ENCODE peak calls at places on chromosomes 3 and 15, in seven cellular contexts. One of them, this sample, is unnamed.

GRCh38 chr3:114659109-114660081 is 365.6 kb downstream of the TIGIT start:
- DNase-seq in uterus: no peak
- DNase-seq in suprapubic skin: no peak
- DNase-seq in ovary: no peak
- DNase-seq in body of pancreas: no peak
- DNase-seq in HCT116: no peak
- DNase-seq in transverse colon: no peak
- DNase-seq in this sample: no peak

GRCh38 chr3:45795882-45796765 is at the start of gene SLC6A20:
- DNase-seq in uterus: no peak
- DNase-seq in suprapubic skin: no peak
- DNase-seq in ovary: no peak
- DNase-seq in body of pancreas: peak; percentile 38
- DNase-seq in HCT116: no peak
- DNase-seq in transverse colon: peak; percentile 58
- DNase-seq in this sample: no peak

GRCh38 chr15:29692527-29692926 is 129.7 kb downstream of the TJP1 start:
- DNase-seq in uterus: no peak
- DNase-seq in suprapubic skin: no peak
- DNase-seq in ovary: no peak
- DNase-seq in body of pancreas: no peak
- DNase-seq in HCT116: no peak
- DNase-seq in transverse colon: no peak
- DNase-seq in this sample: no peak

GRCh38 chr3:120418866-120419490 is 31.8 kb downstream of the FSTL1 start:
- DNase-seq in uterus: no peak
- DNase-seq in suprapubic skin: no peak
- DNase-seq in ovary: no peak
- DNase-seq in body of pancreas: peak; percentile 61
- DNase-seq in HCT116: peak; percentile 36
- DNase-seq in transverse colon: peak; percentile 63
- DNase-seq in this sample: no peak

GRCh38 chr3:68893600-68894239 is 38.6 kb downstream of the TAFA4 start:
- DNase-seq in uterus: no peak
- DNase-seq in suprapubic skin: no peak
- DNase-seq in ovary: no peak
- DNase-seq in body of pancreas: no peak
- DNase-seq in HCT116: no peak
- DNase-seq in transverse colon: no peak
- DNase-seq in this sample: no peak

GRCh38 chr3:18870642-18871041 is 277.7 kb upstream of the KCNH8 start:
- DNase-seq in uterus: no peak
- DNase-seq in suprapubic skin: no peak
- DNase-seq in ovary: no peak
- DNase-seq in body of pancreas: no peak
- DNase-seq in HCT116: no peak
- DNase-seq in transverse colon: no peak
- DNase-seq in this sample: no peak

GRCh38 chr3:126034481-126035361 is 49.2 kb downstream of the SLC41A3 start:
- DNase-seq in uterus: no peak
- DNase-seq in suprapubic skin: peak; percentile 18
- DNase-seq in ovary: no peak
- DNase-seq in body of pancreas: no peak
- DNase-seq in HCT116: no peak
- DNase-seq in transverse colon: no peak
- DNase-seq in this sample: peak; percentile 32

GRCh38 chr15:83850846-83851245 is 196.9 kb downstream of the ADAMTSL3 start:
- DNase-seq in uterus: no peak
- DNase-seq in suprapubic skin: no peak
- DNase-seq in ovary: no peak
- DNase-seq in body of pancreas: no peak
- DNase-seq in HCT116: no peak
- DNase-seq in transverse colon: no peak
- DNase-seq in this sample: no peak

GRCh38 chr3:8733332-8734094 is at the start of gene CAV3:
- DNase-seq in uterus: no peak
- DNase-seq in suprapubic skin: peak; percentile 77
- DNase-seq in ovary: no peak
- DNase-seq in body of pancreas: no peak
- DNase-seq in HCT116: no peak
- DNase-seq in transverse colon: no peak
- DNase-seq in this sample: no peak

GRCh38 chr3:182400838-182401237 is 392.5 kb upstream of the ATP11B start:
- DNase-seq in uterus: no peak
- DNase-seq in suprapubic skin: no peak
- DNase-seq in ovary: no peak
- DNase-seq in body of pancreas: no peak
- DNase-seq in HCT116: no peak
- DNase-seq in transverse colon: no peak
- DNase-seq in this sample: no peak

GRCh38 chr3:22988566-22988965 is 214.6 kb upstream of the UBE2E2 start:
- DNase-seq in uterus: no peak
- DNase-seq in suprapubic skin: no peak
- DNase-seq in ovary: no peak
- DNase-seq in body of pancreas: no peak
- DNase-seq in HCT116: no peak
- DNase-seq in transverse colon: no peak
- DNase-seq in this sample: no peak

DNA sequence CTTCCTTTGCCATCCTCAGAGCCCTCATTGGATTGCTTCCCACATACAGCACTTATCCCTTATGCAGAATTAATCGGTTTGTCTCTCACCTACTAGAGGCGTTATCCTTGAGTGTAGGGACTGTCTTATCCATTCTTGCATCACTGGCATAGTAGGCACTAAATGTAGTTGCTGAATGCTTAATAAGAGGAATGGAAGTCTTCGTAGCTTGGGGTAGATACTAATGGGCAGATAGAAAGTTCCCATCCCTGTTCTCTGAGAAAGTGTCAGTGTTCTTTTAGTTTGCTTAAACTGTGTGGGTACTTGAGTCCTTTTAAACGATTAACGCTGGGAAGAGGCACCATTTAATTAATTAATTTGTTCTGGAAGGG is 1.4 kb upstream of the MBNL1 start:
- DNase-seq in uterus: no peak
- DNase-seq in suprapubic skin: no peak
- DNase-seq in ovary: no peak
- DNase-seq in body of pancreas: no peak
- DNase-seq in HCT116: no peak
- DNase-seq in transverse colon: no peak
- DNase-seq in this sample: no peak
- H3K4me3 ChIP-seq in uterus: peak overlapping the region; percentile 84
- H3K4me3 ChIP-seq in suprapubic skin: peak overlapping the region; percentile 98
- H3K4me3 ChIP-seq in ovary: peak overlapping the region; percentile 84
- H3K4me3 ChIP-seq in body of pancreas: no peak overlapping the region
- H3K4me3 ChIP-seq in HCT116: peak overlapping the region; percentile 88
- H3K4me3 ChIP-seq in transverse colon: peak overlapping the region; percentile 92
- H3K4me3 ChIP-seq in this sample: peak overlapping the region; percentile 80

DNA sequence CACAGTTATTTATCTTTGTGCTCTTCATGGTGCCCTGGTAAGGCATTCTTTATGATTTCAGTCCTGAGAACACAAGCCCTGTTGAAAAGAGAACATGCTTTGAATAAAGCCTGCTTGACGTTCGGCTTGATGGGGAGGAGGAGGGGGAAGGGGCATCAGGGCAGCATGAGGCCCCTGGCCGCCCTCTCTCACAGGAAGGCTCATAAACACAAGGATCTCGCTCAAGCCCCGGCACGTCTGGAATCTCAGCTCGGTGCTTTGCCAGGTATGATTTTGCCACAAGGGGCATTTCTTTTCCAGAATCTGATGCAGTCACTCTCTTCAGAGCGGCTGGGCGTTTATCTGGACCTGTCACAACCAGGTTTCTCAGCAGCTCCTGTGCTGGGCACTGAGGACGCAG is 129.4 kb downstream of the DNAJB8 start:
- DNase-seq in uterus: no peak
- DNase-seq in suprapubic skin: no peak
- DNase-seq in ovary: no peak
- DNase-seq in body of pancreas: no peak
- DNase-seq in HCT116: no peak
- DNase-seq in transverse colon: no peak
- DNase-seq in this sample: peak; percentile 48
- TF ChIP-seq POLR2A in uterus: no peak
- TF ChIP-seq POLR2A in suprapubic skin: no peak
- TF ChIP-seq POLR2A in ovary: no peak
- TF ChIP-seq POLR2A in body of pancreas: no peak
- TF ChIP-seq POLR2A in HCT116: no peak
- TF ChIP-seq POLR2A in transverse colon: no peak
- TF ChIP-seq POLR2A in this sample: no peak

DNA sequence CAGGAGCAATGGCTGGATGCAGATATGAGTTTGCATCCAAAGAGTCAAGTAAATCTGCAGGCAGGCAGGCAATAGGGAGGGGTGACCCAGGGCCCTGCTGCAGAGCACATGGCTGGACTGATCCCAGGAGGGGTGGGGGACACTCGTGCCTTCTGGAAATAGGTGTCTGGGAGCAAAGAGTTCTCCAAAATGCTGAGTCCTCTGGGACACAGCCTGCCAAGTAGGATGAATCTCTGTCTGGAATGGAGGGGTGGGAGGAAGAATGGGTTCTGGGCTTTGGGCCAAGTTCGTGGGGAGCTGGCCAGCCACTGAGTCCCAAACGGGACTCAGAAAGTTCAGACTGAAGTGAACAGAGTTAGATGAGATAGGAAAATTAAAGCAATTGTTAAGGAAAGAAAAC is 214.5 kb downstream of the MTHFS start:
- DNase-seq in uterus: peak; percentile 47
- DNase-seq in suprapubic skin: no peak
- DNase-seq in ovary: peak; percentile 60
- DNase-seq in body of pancreas: peak; percentile 13
- DNase-seq in HCT116: no peak
- DNase-seq in transverse colon: no peak
- DNase-seq in this sample: no peak
- H3K4me3 ChIP-seq in uterus: no peak overlapping the region
- H3K4me3 ChIP-seq in suprapubic skin: no peak overlapping the region
- H3K4me3 ChIP-seq in ovary: no peak overlapping the region
- H3K4me3 ChIP-seq in body of pancreas: no peak overlapping the region
- H3K4me3 ChIP-seq in HCT116: no peak overlapping the region
- H3K4me3 ChIP-seq in transverse colon: no peak overlapping the region
- H3K4me3 ChIP-seq in this sample: no peak overlapping the region

DNA sequence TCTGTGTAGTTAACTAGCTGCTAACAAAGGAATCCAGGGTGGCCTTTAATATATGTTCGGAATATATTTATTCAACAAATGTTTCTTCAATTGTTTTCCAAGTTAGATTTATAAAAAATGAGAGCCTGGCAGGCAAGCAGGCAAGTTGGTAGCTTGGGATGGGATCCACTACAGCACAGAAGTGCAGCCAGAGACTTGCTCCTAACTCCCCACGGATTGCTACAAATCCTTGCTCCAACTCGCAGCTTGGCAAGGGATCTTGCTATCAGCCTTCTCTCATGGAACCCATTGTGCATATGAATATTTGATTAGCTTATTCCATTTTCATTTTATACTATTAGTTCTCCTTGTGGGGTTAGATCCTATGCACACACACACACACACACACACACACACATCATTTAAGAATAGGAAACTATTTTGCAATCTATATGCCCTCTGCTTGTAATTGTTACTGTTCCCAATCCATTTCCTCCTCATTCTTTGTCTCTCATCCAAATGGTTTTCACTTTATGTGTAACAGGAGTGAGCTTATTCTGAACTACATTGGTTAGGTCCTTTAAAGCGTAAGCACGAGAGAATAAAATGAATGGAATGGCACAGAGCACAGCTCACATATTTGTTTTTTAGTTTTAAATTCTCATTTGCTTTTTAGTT is 505.6 kb downstream of the LPP start:
- DNase-seq in uterus: no peak
- DNase-seq in suprapubic skin: no peak
- DNase-seq in ovary: no peak
- DNase-seq in body of pancreas: no peak
- DNase-seq in HCT116: no peak
- DNase-seq in transverse colon: no peak
- DNase-seq in this sample: no peak
- TF ChIP-seq POLR2A in uterus: no peak
- TF ChIP-seq POLR2A in suprapubic skin: no peak
- TF ChIP-seq POLR2A in ovary: no peak
- TF ChIP-seq POLR2A in body of pancreas: no peak
- TF ChIP-seq POLR2A in HCT116: no peak
- TF ChIP-seq POLR2A in transverse colon: no peak
- TF ChIP-seq POLR2A in this sample: no peak

GRCh38 chr15:74844319-74845207 is 1.6 kb upstream of the ULK3 start:
- DNase-seq in uterus: no peak
- DNase-seq in suprapubic skin: no peak
- DNase-seq in ovary: peak; percentile 81
- DNase-seq in body of pancreas: no peak
- DNase-seq in HCT116: no peak
- DNase-seq in transverse colon: no peak
- DNase-seq in this sample: no peak
- H3K4me3 ChIP-seq in uterus: no peak overlapping the region
- H3K4me3 ChIP-seq in suprapubic skin: no peak overlapping the region
- H3K4me3 ChIP-seq in ovary: no peak overlapping the region
- H3K4me3 ChIP-seq in body of pancreas: no peak overlapping the region
- H3K4me3 ChIP-seq in HCT116: no peak overlapping the region
- H3K4me3 ChIP-seq in transverse colon: no peak overlapping the region
- H3K4me3 ChIP-seq in this sample: no peak overlapping the region

GRCh38 chr3:194561306-194561974 is 71.8 kb downstream of the TMEM44 start:
- DNase-seq in uterus: no peak
- DNase-seq in suprapubic skin: no peak
- DNase-seq in ovary: no peak
- DNase-seq in body of pancreas: no peak
- DNase-seq in HCT116: no peak
- DNase-seq in transverse colon: no peak
- DNase-seq in this sample: no peak
- TF ChIP-seq POLR2A in uterus: no peak
- TF ChIP-seq POLR2A in suprapubic skin: no peak
- TF ChIP-seq POLR2A in ovary: no peak
- TF ChIP-seq POLR2A in body of pancreas: no peak
- TF ChIP-seq POLR2A in HCT116: no peak
- TF ChIP-seq POLR2A in transverse colon: no peak
- TF ChIP-seq POLR2A in this sample: no peak